ENCODE peak calls at places on chromosome 12, in nine cellular contexts. F is HCT116, J is tibial artery, K is pancreas, N is cardiac muscle cell, C is thoracic aorta, S is IMR-90, U is PC-3, O is Peyer's patch. M is an unnamed sample.
A peak's percentile ranks its signal among the peaks of the same experiment; 100 is the strongest.

GRCh38 chr12:41701943-41702601 is 442.6 kb downstream of the GXYLT1 start:
- DNase-seq in F (no peak), J (no peak), K (no peak), N (no peak), C (no peak), S (no peak), U (no peak), O (no peak), M (no peak)

GRCh38 chr12:9364224-9365176 is 156.3 kb upstream of the PZP start:
- DNase-seq in F (no peak), J (no peak), K (no peak), N (peak; percentile 59), C (no peak), S (peak; percentile 70), U (peak; percentile 12), O (no peak), M (no peak)

GRCh38 chr12:47164730-47165439 is 85.1 kb upstream of the AMIGO2 start:
- DNase-seq in F (no peak), J (no peak), K (no peak), N (peak; percentile 37), C (no peak), S (peak; percentile 83), U (peak; percentile 21), O (no peak), M (no peak)

GRCh38 chr12:110444455-110444854 is 5.7 kb downstream of the ARPC3 start:
- DNase-seq in F (no peak), J (no peak), K (no peak), N (no peak), C (no peak), S (no peak), U (no peak), O (no peak), M (no peak)

GRCh38 chr12:98544741-98545140 is 29.4 kb downstream of the TMPO start:
- DNase-seq in F (no peak), J (no peak), K (no peak), N (no peak), C (no peak), S (peak; percentile 8), U (no peak), O (no peak), M (no peak)

GRCh38 chr12:117127933-117128823 is 29.0 kb upstream of the TESC start:
- DNase-seq in F (no peak), J (no peak), K (no peak), N (no peak), C (no peak), S (no peak), U (no peak), O (no peak), M (no peak)

GRCh38 chr12:51368640-51369517 is 22.3 kb downstream of the GALNT6 start:
- DNase-seq in F (no peak), J (no peak), K (no peak), N (peak; percentile 90), C (no peak), S (peak; percentile 60), U (no peak), O (peak; percentile 70), M (peak; percentile 31)

GRCh38 chr12:53105256-53105655 is 2.0 kb downstream of the SOAT2 start:
- DNase-seq in F (no peak), J (no peak), K (no peak), N (no peak), C (no peak), S (no peak), U (no peak), O (no peak), M (no peak)

GRCh38 chr12:25840678-25841077 is 117.8 kb upstream of the RASSF8 start:
- DNase-seq in F (no peak), J (no peak), K (no peak), N (peak; percentile 20), C (no peak), S (peak; percentile 79), U (no peak), O (no peak), M (no peak)

GRCh38 chr12:1474567-1475153 is 119.7 kb downstream of the FBXL14 start:
- DNase-seq in F (peak; percentile 43), J (no peak), K (no peak), N (peak; percentile 86), C (no peak), S (peak; percentile 97), U (peak; percentile 67), O (no peak), M (no peak)

GRCh38 chr12:18151036-18151435 is 61.0 kb upstream of the RERGL start:
- DNase-seq in F (no peak), J (no peak), K (no peak), N (peak; percentile 63), C (no peak), S (no peak), U (no peak), O (no peak), M (no peak)

GRCh38 chr12:85182699-85183098 is 97.3 kb upstream of the ALX1 start:
- DNase-seq in F (no peak), J (no peak), K (no peak), N (no peak), C (no peak), S (no peak), U (no peak), O (no peak), M (no peak)

GRCh38 chr12:122871851-122872785 is 23.8 kb downstream of the VPS37B start:
- DNase-seq in F (no peak), J (peak; percentile 85), K (peak; percentile 57), N (peak; percentile 73), C (no peak), S (peak; percentile 88), U (peak; percentile 58), O (peak; percentile 78), M (peak; percentile 83)

GRCh38 chr12:74021937-74022336 is 515.7 kb upstream of the ATXN7L3B start:
- DNase-seq in F (peak; percentile 68), J (no peak), K (peak; percentile 27), N (peak; percentile 35), C (no peak), S (no peak), U (peak; percentile 84), O (no peak), M (no peak)

GRCh38 chr12:26370098-26370497 is 174.7 kb downstream of the SSPN start:
- DNase-seq in F (no peak), J (no peak), K (no peak), N (no peak), C (no peak), S (no peak), U (no peak), O (no peak), M (no peak)

GRCh38 chr12:43029971-43030370 is 440.4 kb upstream of the PRICKLE1 start:
- DNase-seq in F (no peak), J (no peak), K (no peak), N (no peak), C (no peak), S (peak; percentile 45), U (peak; percentile 21), O (no peak), M (no peak)

GRCh38 chr12:64633940-64634337 is 23.6 kb downstream of the RASSF3 start:
- DNase-seq in F (no peak), J (peak; percentile 59), K (peak; percentile 55), N (peak; percentile 78), C (no peak), S (peak; percentile 83), U (peak; percentile 83), O (no peak), M (no peak)

GRCh38 chr12:39846971-39847661 is 227.5 kb upstream of the ABCD2 start:
- DNase-seq in F (no peak), J (no peak), K (no peak), N (no peak), C (no peak), S (peak; percentile 42), U (no peak), O (no peak), M (no peak)

GRCh38 chr12:104674083-104674482 is 217.3 kb downstream of the CHST11 start:
- DNase-seq in F (no peak), J (no peak), K (no peak), N (peak; percentile 35), C (no peak), S (no peak), U (no peak), O (no peak), M (no peak)

GRCh38 chr12:104591272-104591940 is 134.7 kb downstream of the CHST11 start:
- DNase-seq in F (no peak), J (no peak), K (no peak), N (no peak), C (no peak), S (no peak), U (peak; percentile 79), O (no peak), M (no peak)

GRCh38 chr12:113424915-113425823 is 3.0 kb downstream of the SDSL start:
- DNase-seq in F (no peak), J (peak; percentile 44), K (peak; percentile 18), N (peak; percentile 75), C (no peak), S (peak; percentile 48), U (peak; percentile 59), O (peak; percentile 73), M (peak; percentile 29)

GRCh38 chr12:52029686-52030085 is 21.6 kb upstream of the NR4A1 start:
- DNase-seq in F (no peak), J (no peak), K (no peak), N (peak; percentile 65), C (no peak), S (peak; percentile 52), U (peak; percentile 25), O (no peak), M (no peak)

GRCh38 chr12:16348435-16349131 is 1.1 kb downstream of the MGST1 start:
- DNase-seq in F (no peak), J (no peak), K (no peak), N (peak; percentile 45), C (no peak), S (peak; percentile 19), U (no peak), O (no peak), M (no peak)
- H3K4me3 ChIP-seq in F (peak overlapping the region; percentile 82), J (peak overlapping the region; percentile 34), K (no peak overlapping the region), N (peak overlapping the region; percentile 44), C (peak overlapping the region; percentile 74), S (peak overlapping the region; percentile 93), U (peak overlapping the region; percentile 93), O (peak overlapping the region; percentile 25), M (peak overlapping the region; percentile 49)

DNA sequence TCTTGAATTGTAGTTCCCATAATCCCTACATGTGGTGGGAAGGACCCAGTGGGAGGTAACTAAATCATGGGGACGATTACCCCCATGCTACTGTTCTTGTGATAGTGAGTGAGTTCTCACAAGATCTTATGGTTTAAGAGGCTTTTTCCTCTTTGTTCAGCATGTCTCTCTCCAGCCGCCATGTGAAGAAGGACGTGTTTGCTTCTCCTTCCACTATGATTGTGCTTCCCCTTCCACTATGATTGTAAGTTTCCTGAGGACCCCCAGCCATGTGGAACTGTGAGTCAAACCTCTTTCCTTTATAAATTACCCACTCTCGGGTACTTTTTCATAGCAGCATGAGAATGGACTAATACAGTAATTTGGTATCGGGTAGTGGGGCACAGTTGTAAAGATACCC is 97.3 kb downstream of the PPP1R12A start:
- DNase-seq in F (no peak), J (no peak), K (no peak), N (no peak), C (no peak), S (no peak), U (no peak), O (no peak), M (no peak)
- H3K36me3 ChIP-seq in F (no peaks in the 10 kb centered on the region), J (peaks cover 13% of the 10 kb centered on the region), K (no peaks in the 10 kb centered on the region), N (no peaks in the 10 kb centered on the region), C (peaks cover 3% of the 10 kb centered on the region), S (peaks cover 15% of the 10 kb centered on the region), U (peaks cover 27% of the 10 kb centered on the region), O (no peaks in the 10 kb centered on the region), M (peaks cover under 1% of the 10 kb centered on the region)

GRCh38 chr12:28172434-28173030 is 17.7 kb upstream of the CCDC91 start:
- DNase-seq in F (peak; percentile 36), J (no peak), K (peak; percentile 11), N (peak; percentile 80), C (no peak), S (peak; percentile 68), U (peak; percentile 90), O (no peak), M (no peak)
- TF ChIP-seq CTCF in F (peak; percentile 72), J (peak; percentile 18), K (no peak), N (peak; percentile 84), C (peak; percentile 53), S (peak; percentile 80), U (peak; percentile 95), O (peak; percentile 32), M (peak; percentile 59)

GRCh38 chr12:6946920-6947374 is 3.1 kb downstream of the C12orf57 start:
- DNase-seq in F (no peak), J (no peak), K (no peak), N (no peak), C (no peak), S (no peak), U (no peak), O (no peak), M (no peak)
- H3K4me3 ChIP-seq in F (peak overlapping the region; percentile 71), J (no peak overlapping the region), K (peak overlapping the region; percentile 27), N (peak overlapping the region; percentile 31), C (no peak overlapping the region), S (no peak overlapping the region), U (peak overlapping the region; percentile 72), O (peak overlapping the region; percentile 26), M (peak overlapping the region; percentile 34)